ENCODE peak calls at places on chromosomes 13 and 19, in five cellular contexts. V is fibroblast of lung, H is astrocyte of the spinal cord, J is Peyer's patch, X is breast epithelium. I is an unnamed sample.

GRCh38 chr19:44890366-44891015 is 563 bp upstream of the TOMM40 start:
- DNase-seq in V (peak), H (peak), J (no peak), X (peak), I (peak)

GRCh38 chr19:5112681-5113080 is 143.8 kb downstream of the KDM4B start:
- DNase-seq in V (no peak), H (no peak), J (no peak), X (no peak), I (no peak)

GRCh38 chr13:46124531-46124966 is 19.7 kb upstream of the CPB2 start:
- DNase-seq in V (no peak), H (no peak), J (no peak), X (no peak), I (no peak)

GRCh38 chr13:32851083-32852064 is 164.8 kb upstream of the KL start:
- DNase-seq in V (no peak), H (no peak), J (no peak), X (no peak), I (no peak)

GRCh38 chr13:51426982-51427381 is 25.9 kb downstream of the INTS6 start:
- DNase-seq in V (no peak), H (no peak), J (no peak), X (no peak), I (no peak)

GRCh38 chr13:33205804-33206221 is 79.7 kb downstream of the STARD13 start:
- DNase-seq in V (peak), H (peak), J (no peak), X (no peak), I (peak)

GRCh38 chr19:40410030-40410389 is 3.2 kb downstream of the PRX start:
- DNase-seq in V (no peak), H (no peak), J (no peak), X (no peak), I (no peak)

GRCh38 chr13:31119966-31120733 is 41.6 kb downstream of the HSPH1 start:
- DNase-seq in V (peak), H (no peak), J (no peak), X (no peak), I (no peak)

GRCh38 chr19:58059003-58059671 is at the start of gene ZNF135:
- DNase-seq in V (peak), H (peak), J (peak), X (peak), I (peak)

GRCh38 chr19:13849991-13850909 is 26.7 kb upstream of the NANOS3 start:
- DNase-seq in V (peak), H (peak), J (no peak), X (peak), I (peak)

GRCh38 chr19:53182202-53182601 is 11.0 kb downstream of the ZNF665 start:
- DNase-seq in V (peak), H (peak), J (no peak), X (no peak), I (peak)

GRCh38 chr19:343941-344624 is 513 bp downstream of the MIER2 start:
- DNase-seq in V (peak), H (peak), J (no peak), X (no peak), I (peak)

GRCh38 chr13:97855570-97855970 is 97.9 kb upstream of the IPO5 start:
- DNase-seq in V (peak), H (peak), J (no peak), X (no peak), I (peak)

GRCh38 chr19:22052644-22053013 is 345 bp downstream of the ZNF257 start:
- DNase-seq in V (no peak), H (no peak), J (peak), X (no peak), I (no peak)

GRCh38 chr13:112346173-112346898 is 29.8 kb upstream of the SPACA7 start:
- DNase-seq in V (no peak), H (no peak), J (no peak), X (no peak), I (no peak)

GRCh38 chr13:30738526-30738925 is 3.2 kb downstream of the ALOX5AP start:
- DNase-seq in V (no peak), H (no peak), J (no peak), X (no peak), I (no peak)

GRCh38 chr13:21584973-21585592 is 18.9 kb downstream of the MICU2 start:
- DNase-seq in V (no peak), H (no peak), J (no peak), X (no peak), I (no peak)

GRCh38 chr19:33905473-33905936 is 108.8 kb downstream of the KCTD15 start:
- DNase-seq in V (no peak), H (peak), J (no peak), X (peak), I (no peak)

GRCh38 chr19:32870154-32870573 is 597 bp upstream of the SLC7A9 start:
- DNase-seq in V (no peak), H (no peak), J (no peak), X (no peak), I (no peak)

GRCh38 chr13:79417741-79418140 is 11.7 kb upstream of the RBM26 start:
- DNase-seq in V (no peak), H (no peak), J (no peak), X (no peak), I (no peak)

GRCh38 chr19:50534478-50534877 is 20.8 kb upstream of the ASPDH start:
- DNase-seq in V (no peak), H (no peak), J (no peak), X (no peak), I (no peak)

GRCh38 chr19:14369399-14370168 is 11.7 kb upstream of the ADGRE5 start:
- DNase-seq in V (peak), H (peak), J (peak), X (peak), I (peak)

GRCh38 chr19:7595466-7596133 is at the start of gene CAMSAP3:
- DNase-seq in V (no peak), H (no peak), J (no peak), X (no peak), I (peak)

GRCh38 chr13:39106216-39106995 is 68.2 kb downstream of the NHLRC3 start:
- DNase-seq in V (no peak), H (peak), J (no peak), X (no peak), I (no peak)

GRCh38 chr13:96781141-96781540 is 213.1 kb downstream of the OXGR1 start:
- DNase-seq in V (no peak), H (no peak), J (no peak), X (no peak), I (no peak)

GRCh38 chr19:1365964-1366695 is 17.6 kb upstream of the NDUFS7 start:
- DNase-seq in V (no peak), H (no peak), J (no peak), X (no peak), I (no peak)

GRCh38 chr13:80213201-80213600 is 127.7 kb downstream of the SPRY2 start:
- DNase-seq in V (no peak), H (no peak), J (no peak), X (no peak), I (no peak)

GRCh38 chr19:1590641-1591397 is 1.8 kb downstream of the MBD3 start:
- DNase-seq in V (peak), H (peak), J (no peak), X (no peak), I (no peak)

GRCh38 chr19:10238172-10238783 is 7.1 kb upstream of the S1PR2 start:
- DNase-seq in V (peak), H (peak), J (no peak), X (no peak), I (peak)

GRCh38 chr19:31127132-31127967 is 221.9 kb downstream of the TSHZ3 start:
- DNase-seq in V (peak), H (peak), J (no peak), X (no peak), I (peak)

GRCh38 chr19:13053761-13054604 is 48.7 kb downstream of the LYL1 start:
- DNase-seq in V (peak), H (peak), J (no peak), X (peak), I (peak)

GRCh38 chr19:8456064-8456463 is 11.3 kb downstream of the HNRNPM start:
- DNase-seq in V (no peak), H (no peak), J (no peak), X (no peak), I (no peak)

GRCh38 chr13:95356916-95357315 is 55.7 kb upstream of the ABCC4 start:
- DNase-seq in V (no peak), H (no peak), J (no peak), X (no peak), I (no peak)

GRCh38 chr19:34217952-34218817 is 36.2 kb upstream of the GARRE1 start:
- DNase-seq in V (peak), H (peak), J (peak), X (peak), I (peak)

GRCh38 chr19:34173145-34173956 is 1.0 kb downstream of the LSM14A start:
- DNase-seq in V (peak), H (no peak), J (peak), X (peak), I (peak)

GRCh38 chr19:29266603-29267002 is 53.7 kb upstream of the UQCRFS1 start:
- DNase-seq in V (no peak), H (no peak), J (no peak), X (no peak), I (no peak)

GRCh38 chr19:18586311-18586710 is 2.3 kb upstream of the REX1BD start:
- DNase-seq in V (no peak), H (no peak), J (no peak), X (no peak), I (no peak)
- TF ChIP-seq CTCF in V (no peak), H (no peak), J (no peak), X (no peak), I (no peak)

GRCh38 chr19:38191747-38192146 is 32.3 kb downstream of the DPF1 start:
- DNase-seq in V (no peak), H (no peak), J (no peak), X (no peak), I (no peak)
- H3K4me3 ChIP-seq in V (no peak), H (no peak), J (no peak), X (no peak), I (no peak)

GRCh38 chr13:48072787-48073186 is 22.1 kb downstream of the MED4 start:
- DNase-seq in V (no peak), H (no peak), J (no peak), X (no peak), I (no peak)

GRCh38 chr13:48074006-48074405 is 20.9 kb downstream of the MED4 start:
- DNase-seq in V (no peak), H (no peak), J (no peak), X (no peak), I (no peak)

GRCh38 chr13:48081739-48082138 is 13.2 kb downstream of the MED4 start:
- DNase-seq in V (no peak), H (no peak), J (no peak), X (no peak), I (no peak)

GRCh38 chr13:48072304-48072703 is 22.6 kb downstream of the MED4 start:
- DNase-seq in V (no peak), H (no peak), J (no peak), X (no peak), I (no peak)

DNA sequence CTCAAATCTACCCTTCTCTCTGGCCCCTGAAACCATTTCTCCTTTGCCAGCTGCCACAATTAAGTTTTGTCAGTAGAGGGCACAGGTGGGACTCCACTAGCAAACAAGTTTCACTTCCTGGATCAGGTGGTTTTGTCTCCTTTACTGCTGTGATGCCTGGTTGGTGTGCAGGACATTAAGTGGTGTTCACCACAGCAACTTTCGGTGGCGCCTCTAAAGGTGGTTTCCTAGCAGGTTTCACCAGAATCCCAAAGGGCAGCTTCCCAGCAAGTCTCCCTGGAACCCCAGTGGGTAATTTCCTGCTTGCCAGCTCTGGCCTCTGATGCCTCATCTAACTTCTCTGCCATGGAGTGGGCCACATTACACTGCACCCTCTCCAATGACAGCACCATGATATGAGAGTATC is 16.6 kb downstream of the MED4 start:
- DNase-seq in V (no peak), H (no peak), J (peak), X (no peak), I (no peak)
- TF ChIP-seq CTCF in V (no peak), H (peak), J (peak), X (no peak), I (peak)

GRCh38 chr19:56295531-56296455 is 18.8 kb downstream of the ZSCAN5A start:
- DNase-seq in V (no peak), H (no peak), J (no peak), X (peak), I (no peak)
- H3K4me3 ChIP-seq in V (no peak), H (no peak), J (no peak), X (peak), I (no peak)

GRCh38 chr19:19371056-19371455 is 34.4 kb upstream of the GATAD2A start:
- DNase-seq in V (no peak), H (no peak), J (no peak), X (no peak), I (no peak)

GRCh38 chr19:19368087-19368486 is 37.4 kb upstream of the GATAD2A start:
- DNase-seq in V (no peak), H (no peak), J (no peak), X (no peak), I (no peak)

GRCh38 chr19:19366691-19367396 is 38.6 kb upstream of the GATAD2A start:
- DNase-seq in V (peak), H (peak), J (peak), X (peak), I (peak)

GRCh38 chr19:19372656-19373416 is 32.6 kb upstream of the GATAD2A start:
- DNase-seq in V (peak), H (peak), J (peak), X (no peak), I (peak)
- TF ChIP-seq CTCF in V (no peak), H (no peak), J (no peak), X (no peak), I (no peak)

GRCh38 chr19:48510421-48511268 is 990 bp downstream of the LMTK3 start:
- DNase-seq in V (peak), H (peak), J (peak), X (peak), I (peak)
- H3K4me3 ChIP-seq in V (no peak), H (no peak), J (no peak), X (peak), I (no peak)

GRCh38 chr13:48398450-48399095 is 14.3 kb downstream of the LPAR6 start:
- DNase-seq in V (no peak), H (no peak), J (no peak), X (no peak), I (no peak)

GRCh38 chr13:48402325-48402962 is 10.5 kb downstream of the LPAR6 start:
- DNase-seq in V (no peak), H (no peak), J (no peak), X (no peak), I (no peak)

GRCh38 chr13:48401480-48401879 is 11.4 kb downstream of the LPAR6 start:
- DNase-seq in V (no peak), H (no peak), J (no peak), X (no peak), I (peak)

GRCh38 chr13:48400090-48400694 is 12.7 kb downstream of the LPAR6 start:
- DNase-seq in V (no peak), H (peak), J (no peak), X (no peak), I (peak)

GRCh38 chr13:48400820-48401219 is 12.1 kb downstream of the LPAR6 start:
- DNase-seq in V (peak), H (peak), J (no peak), X (no peak), I (peak)
- TF ChIP-seq CTCF in V (no peak), H (no peak), J (no peak), X (no peak), I (no peak)